ENCODE peak calls at places on chromosomes 13 and 19, in nine cellular contexts. G, H, L, X, W, B, Z, F and K are unnamed samples.

GRCh38 chr13:41050041-41050440 is 11.3 kb upstream of the WBP4 start:
- DNase-seq in G (no peak), H (no peak), L (no peak), X (no peak), W (no peak), B (no peak), Z (no peak), F (no peak), K (no peak)

GRCh38 chr19:47032171-47032811 is 12.7 kb downstream of the NPAS1 start:
- DNase-seq in G (no peak), H (no peak), L (peak; percentile 66), X (peak; percentile 94), W (no peak), B (peak; percentile 88), Z (peak; percentile 69), F (peak; percentile 56), K (peak; percentile 70)

GRCh38 chr19:7505682-7506384 is 10.1 kb upstream of the ZNF358 start:
- DNase-seq in G (no peak), H (no peak), L (no peak), X (peak; percentile 80), W (no peak), B (no peak), Z (peak; percentile 66), F (no peak), K (peak; percentile 47)

GRCh38 chr13:76316998-76317527 is 569.1 kb downstream of the KCTD12 start:
- DNase-seq in G (no peak), H (no peak), L (no peak), X (no peak), W (peak; percentile 15), B (no peak), Z (no peak), F (no peak), K (no peak)

GRCh38 chr19:53037101-53038097 is 7.1 kb upstream of the ERVV-2 start:
- DNase-seq in G (no peak), H (no peak), L (peak; percentile 51), X (peak; percentile 87), W (peak; percentile 41), B (no peak), Z (no peak), F (no peak), K (no peak)

GRCh38 chr13:79703772-79704171 is 222.8 kb downstream of the NDFIP2 start:
- DNase-seq in G (no peak), H (no peak), L (no peak), X (no peak), W (no peak), B (no peak), Z (no peak), F (no peak), K (peak; percentile 69)

GRCh38 chr13:49627831-49628652 is at the start of gene ARL11:
- DNase-seq in G (no peak), H (peak; percentile 73), L (no peak), X (peak; percentile 90), W (no peak), B (no peak), Z (peak; percentile 93), F (no peak), K (peak; percentile 30)

GRCh38 chr13:79749556-79749955 is 268.6 kb downstream of the NDFIP2 start:
- DNase-seq in G (no peak), H (no peak), L (no peak), X (no peak), W (no peak), B (no peak), Z (no peak), F (no peak), K (no peak)

GRCh38 chr19:23098988-23099387 is 17.8 kb upstream of the ZNF730 start:
- DNase-seq in G (no peak), H (no peak), L (no peak), X (no peak), W (no peak), B (no peak), Z (no peak), F (no peak), K (no peak)

GRCh38 chr13:26024558-26024957 is 27.3 kb downstream of the SHISA2 start:
- DNase-seq in G (no peak), H (no peak), L (no peak), X (no peak), W (no peak), B (no peak), Z (no peak), F (no peak), K (no peak)

GRCh38 chr13:43776680-43777079 is 10.1 kb downstream of the ENOX1 start:
- DNase-seq in G (no peak), H (no peak), L (no peak), X (peak; percentile 31), W (no peak), B (no peak), Z (no peak), F (no peak), K (no peak)

GRCh38 chr13:79349011-79349410 is 57.0 kb downstream of the RBM26 start:
- DNase-seq in G (no peak), H (no peak), L (no peak), X (no peak), W (peak; percentile 13), B (no peak), Z (no peak), F (no peak), K (no peak)

GRCh38 chr13:113902536-113902935 is 38.7 kb upstream of the GAS6 start:
- DNase-seq in G (no peak), H (no peak), L (no peak), X (no peak), W (peak; percentile 31), B (no peak), Z (no peak), F (no peak), K (peak; percentile 3)

GRCh38 chr13:72290962-72291681 is 424.1 kb upstream of the DACH1 start:
- DNase-seq in G (no peak), H (peak; percentile 31), L (peak; percentile 63), X (peak; percentile 47), W (no peak), B (no peak), Z (no peak), F (peak; percentile 81), K (no peak)

GRCh38 chr19:13823256-13823655 is 28.0 kb downstream of the ZSWIM4 start:
- DNase-seq in G (no peak), H (no peak), L (no peak), X (no peak), W (no peak), B (no peak), Z (no peak), F (no peak), K (no peak)

GRCh38 chr19:35623327-35624010 is 5.4 kb upstream of the RBM42 start:
- DNase-seq in G (no peak), H (no peak), L (no peak), X (no peak), W (no peak), B (no peak), Z (no peak), F (no peak), K (no peak)

GRCh38 chr13:43846496-43846895 is 33.0 kb downstream of the CCDC122 start:
- DNase-seq in G (no peak), H (no peak), L (no peak), X (no peak), W (peak; percentile 72), B (no peak), Z (no peak), F (no peak), K (no peak)

GRCh38 chr19:2455481-2456300 is 1.1 kb downstream of the LMNB2 start:
- DNase-seq in G (no peak), H (no peak), L (no peak), X (no peak), W (no peak), B (no peak), Z (peak; percentile 47), F (no peak), K (peak; percentile 62)

GRCh38 chr19:2451741-2452140 is 5.0 kb downstream of the LMNB2 start:
- DNase-seq in G (no peak), H (no peak), L (no peak), X (no peak), W (no peak), B (no peak), Z (no peak), F (no peak), K (no peak)

GRCh38 chr19:2454962-2455409 is 1.8 kb downstream of the LMNB2 start:
- DNase-seq in G (no peak), H (no peak), L (no peak), X (no peak), W (no peak), B (no peak), Z (no peak), F (no peak), K (no peak)

GRCh38 chr19:2454199-2454961 is 2.4 kb downstream of the LMNB2 start:
- DNase-seq in G (no peak), H (no peak), L (no peak), X (no peak), W (no peak), B (no peak), Z (no peak), F (no peak), K (no peak)

DNA sequence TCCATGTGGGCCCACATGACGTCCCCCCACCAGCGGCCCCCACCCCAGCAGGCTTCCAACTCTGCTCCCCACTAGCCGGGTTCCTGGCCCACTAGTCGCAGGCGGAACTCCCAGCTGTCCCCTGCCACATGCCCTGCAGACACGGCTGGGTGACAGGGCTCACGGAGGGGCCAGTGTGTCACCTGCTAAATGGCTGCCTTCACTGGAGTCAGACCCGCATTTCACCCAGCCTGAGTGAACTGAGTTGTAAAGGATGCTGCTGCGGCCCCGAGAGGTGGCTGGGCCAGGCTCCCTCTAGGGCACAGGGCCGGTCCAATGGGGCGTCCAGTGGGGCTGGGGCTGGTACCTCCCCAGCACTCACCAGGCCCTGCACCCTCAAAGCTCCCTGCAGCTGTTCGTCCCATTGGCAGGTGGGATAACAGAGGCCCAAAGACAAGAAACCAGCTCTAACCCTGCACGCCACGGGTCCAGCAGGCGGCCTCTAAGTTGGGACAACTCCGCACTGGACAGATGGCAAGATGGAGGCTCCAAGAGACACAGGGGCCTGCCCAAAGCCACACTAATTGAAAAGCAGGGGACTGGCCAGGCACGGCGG is 3.2 kb downstream of the LMNB2 start:
- DNase-seq in G (no peak), H (no peak), L (no peak), X (no peak), W (no peak), B (no peak), Z (no peak), F (no peak), K (no peak)
- H3K4me2 ChIP-seq in G (no peak overlapping the region), H (no peak overlapping the region), L (no peak overlapping the region), X (peak overlapping the region; percentile 60), W (no peak overlapping the region), B (no peak overlapping the region), Z (no peak overlapping the region), F (no peak overlapping the region), K (no peak overlapping the region)

GRCh38 chr19:5011476-5012238 is 42.7 kb downstream of the KDM4B start:
- DNase-seq in G (no peak), H (no peak), L (no peak), X (no peak), W (no peak), B (no peak), Z (no peak), F (no peak), K (no peak)
- H3K4me1 ChIP-seq in G (no peaks in the 10 kb centered on the region), H (no peaks in the 10 kb centered on the region), L (no peaks in the 10 kb centered on the region), X (no peaks in the 10 kb centered on the region), W (no peaks in the 10 kb centered on the region), B (no peaks in the 10 kb centered on the region), Z (no peaks in the 10 kb centered on the region), F (no peaks in the 10 kb centered on the region), K (no peaks in the 10 kb centered on the region)

GRCh38 chr19:633068-633785 is at the start of gene POLRMT:
- DNase-seq in G (peak; percentile 96), H (peak; percentile 93), L (peak; percentile 91), X (peak; percentile 99), W (peak; percentile 98), B (peak; percentile 99), Z (peak; percentile 99), F (peak; percentile 96), K (peak; percentile 100)
- TF ChIP-seq CTCF in G (no peak), H (no peak), L (no peak), X (no peak), W (peak; percentile 19), B (no peak), Z (no peak), F (no peak), K (no peak)

GRCh38 chr19:6047741-6048231 is 62.5 kb downstream of the RFX2 start:
- DNase-seq in G (peak; percentile 70), H (no peak), L (no peak), X (peak; percentile 88), W (peak; percentile 52), B (no peak), Z (peak; percentile 36), F (peak; percentile 80), K (peak; percentile 44)
- H3K4me2 ChIP-seq in G (peak overlapping the region; percentile 59), H (no peak overlapping the region), L (no peak overlapping the region), X (no peak overlapping the region), W (no peak overlapping the region), B (peak overlapping the region; percentile 71), Z (no peak overlapping the region), F (peak overlapping the region; percentile 74), K (no peak overlapping the region)